ENCODE peak calls at places on chromosome 9, in four cellular contexts. A is HCT116, V is fibroblast of lung, H is endothelial cell of umbilical vein. W is an unnamed sample. For H3K4me1, the result is how much of the 10 kb centered on the place peaks cover.

GRCh38 chr9:6973762-6974161 is 216.0 kb downstream of the KDM4C start:
- DNase-seq in A (no peak), V (no peak), H (no peak), W (no peak)

GRCh38 chr9:122112238-122112637 is 19.1 kb upstream of the TTLL11 start:
- DNase-seq in V (no peak), A (no peak), H (no peak), W (no peak)

GRCh38 chr9:5186416-5187169 is 1.2 kb upstream of the INSL6 start:
- DNase-seq in A (peak), H (peak), V (peak), W (peak)

GRCh38 chr9:137812356-137813023 is 65.1 kb upstream of the CACNA1B start:
- DNase-seq in V (no peak), H (no peak), A (no peak), W (no peak)

GRCh38 chr9:87606921-87607521 is 109.4 kb downstream of the DAPK1 start:
- DNase-seq in V (peak), A (no peak), H (peak), W (no peak)

GRCh38 chr9:27085456-27085855 is 23.6 kb upstream of the TEK start:
- DNase-seq in H (no peak), A (no peak), V (peak), W (no peak)

GRCh38 chr9:97283768-97284167 is 23.7 kb upstream of the CCDC180 start:
- DNase-seq in H (no peak), V (no peak), A (no peak), W (no peak)

GRCh38 chr9:130043654-130044623 is 950 bp upstream of the FNBP1 start:
- DNase-seq in V (peak), A (no peak), H (peak), W (no peak)

GRCh38 chr9:119689879-119690278 is 320.6 kb upstream of the BRINP1 start:
- DNase-seq in V (no peak), A (no peak), H (no peak), W (no peak)

GRCh38 chr9:101235105-101235866 is 149.5 kb downstream of the BAAT start:
- DNase-seq in H (peak), V (peak), A (peak), W (no peak)

GRCh38 chr9:71249729-71250317 is 128.4 kb upstream of the TRPM3 start:
- DNase-seq in V (peak), A (peak), H (peak), W (no peak)

GRCh38 chr9:134442486-134443168 is 116.4 kb downstream of the RXRA start:
- DNase-seq in A (no peak), H (no peak), V (peak), W (no peak)

GRCh38 chr9:20898885-20899554 is 132.4 kb downstream of the HACD4 start:
- DNase-seq in V (peak), A (no peak), H (peak), W (peak)

GRCh38 chr9:136079211-136079915 is 15.7 kb downstream of the NACC2 start:
- DNase-seq in V (no peak), A (no peak), H (no peak), W (no peak)

GRCh38 chr9:81687521-81688261 is 1.7 kb downstream of the TLE1 start:
- DNase-seq in H (peak), A (no peak), V (peak), W (no peak)

GRCh38 chr9:99300103-99300439 is 78.0 kb downstream of the SEC61B start:
- DNase-seq in A (no peak), H (no peak), V (no peak), W (no peak)

GRCh38 chr9:93117924-93118862 is 15.9 kb downstream of the NINJ1 start:
- DNase-seq in V (no peak), A (no peak), H (no peak), W (no peak)

GRCh38 chr9:120893917-120894316 is 16.9 kb upstream of the PHF19 start:
- DNase-seq in A (no peak), V (no peak), H (no peak), W (no peak)

GRCh38 chr9:134653259-134654009 is 11.8 kb downstream of the COL5A1 start:
- DNase-seq in H (no peak), A (no peak), V (no peak), W (no peak)

GRCh38 chr9:125990793-125991220 is 243.6 kb downstream of the PBX3 start:
- DNase-seq in A (no peak), H (no peak), V (no peak), W (no peak)

GRCh38 chr9:112647596-112647995 is 70.3 kb downstream of the INIP start:
- DNase-seq in A (no peak), V (no peak), H (no peak), W (no peak)

GRCh38 chr9:20321683-20322082 is 300.6 kb downstream of the MLLT3 start:
- DNase-seq in V (no peak), A (no peak), H (no peak), W (peak)

GRCh38 chr9:12790026-12790425 is 15.2 kb downstream of the LURAP1L start:
- DNase-seq in A (no peak), V (peak), H (no peak), W (no peak)

GRCh38 chr9:5947912-5948311 is 57.2 kb downstream of the MLANA start:
- DNase-seq in H (no peak), V (no peak), A (no peak), W (no peak)

GRCh38 chr9:37943329-37944265 is 39.7 kb upstream of the SLC25A51 start:
- DNase-seq in H (peak), A (peak), V (peak), W (no peak)

GRCh38 chr9:81664638-81665513 is 24.5 kb downstream of the TLE1 start:
- DNase-seq in H (no peak), V (no peak), A (no peak), W (no peak)

GRCh38 chr9:97873877-97874276 is 20.9 kb downstream of the FOXE1 start:
- DNase-seq in H (no peak), A (no peak), V (peak), W (no peak)

GRCh38 chr9:20303066-20303465 is 319.2 kb downstream of the MLLT3 start:
- DNase-seq in H (no peak), A (no peak), V (no peak), W (no peak)

GRCh38 chr9:86788456-86788855 is 158.8 kb downstream of the GAS1 start:
- DNase-seq in V (peak), H (no peak), A (no peak), W (no peak)

GRCh38 chr9:87629094-87629493 is 96.8 kb upstream of the CTSL start:
- DNase-seq in V (no peak), H (no peak), A (no peak), W (no peak)

GRCh38 chr9:101708855-101709254 is 29.6 kb downstream of the GRIN3A start:
- DNase-seq in A (no peak), H (no peak), V (no peak), W (no peak)

GRCh38 chr9:92947268-92948031 is at the start of gene FGD3:
- DNase-seq in V (peak), A (no peak), H (no peak), W (no peak)

GRCh38 chr9:111475195-111475594 is 9.0 kb downstream of the ECPAS start:
- DNase-seq in H (no peak), A (no peak), V (no peak), W (no peak)
- H3K27ac ChIP-seq in H (no peak), A (no peak), V (no peak), W (no peak)

DNA sequence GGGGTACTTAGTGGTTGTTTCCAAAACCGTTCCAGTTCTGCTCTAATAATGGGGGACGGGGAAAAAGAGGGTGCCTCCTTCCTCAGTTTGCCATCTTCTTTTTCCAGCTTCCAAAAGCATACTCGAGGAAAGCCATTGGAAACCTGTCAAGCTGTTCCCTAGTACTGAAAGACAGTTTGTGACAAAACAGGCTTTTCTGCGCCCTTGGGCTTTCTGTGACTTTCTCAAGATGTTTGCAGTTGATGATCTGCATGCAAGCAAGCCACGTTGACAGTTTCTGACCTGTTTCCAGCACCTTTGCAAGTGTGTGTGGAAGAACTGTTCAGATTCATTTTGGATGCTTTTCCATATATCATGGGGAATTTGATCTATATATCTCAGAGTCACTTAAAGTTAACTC is 26.7 kb upstream of the PALM2AKAP2 start:
- DNase-seq in V (no peak), H (no peak), A (no peak), W (no peak)
- H3K4me1 ChIP-seq in V (under half), H (under half), A (under half), W (under half)

GRCh38 chr9:69132391-69132790 is 41.7 kb upstream of the TJP2 start:
- DNase-seq in A (no peak), V (no peak), H (no peak), W (no peak)
- H3K9ac ChIP-seq in A (no peak), V (no peak), H (no peak), W (peak)

DNA sequence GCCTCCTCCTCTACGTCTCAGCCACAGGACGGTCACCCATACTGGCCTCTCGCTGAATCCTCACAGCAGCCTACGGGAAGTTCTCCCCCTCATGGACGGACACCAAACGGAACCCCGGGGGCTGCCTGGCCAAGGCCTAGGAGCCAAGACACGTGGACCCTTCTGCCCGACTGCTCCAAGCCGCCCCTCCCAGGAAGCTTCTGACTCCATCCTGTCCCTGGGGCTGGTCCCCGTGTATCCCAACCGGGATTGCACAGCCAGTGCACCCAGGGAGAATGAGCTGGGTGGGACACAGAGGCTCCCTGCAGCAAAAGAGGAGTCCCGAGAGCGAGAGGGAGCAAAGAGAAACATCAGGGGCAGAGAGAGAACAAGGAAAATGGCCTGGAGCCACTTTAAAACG is 3.2 kb downstream of the FAM78A start:
- DNase-seq in A (no peak), H (peak), V (no peak), W (no peak)
- H3K27ac ChIP-seq in A (no peak), H (peak), V (no peak), W (no peak)

W was measured in keratinocyte.